ENCODE peak calls at places on chromosome 18, in six cellular contexts. Y, F, T, D, B and R are unnamed samples.

GRCh38 chr18:6876646-6877045 is 147.1 kb downstream of the ARHGAP28 start:
- DNase-seq in D (no peak), T (no peak), B (no peak), Y (peak; percentile 18), F (no peak), R (no peak)

GRCh38 chr18:61724532-61724931 is 168.3 kb downstream of the RNF152 start:
- DNase-seq in F (no peak), T (no peak), D (no peak), B (no peak), Y (no peak), R (no peak)

GRCh38 chr18:33957705-33958104 is 267.0 kb downstream of the NOL4 start:
- DNase-seq in F (no peak), B (no peak), Y (no peak), D (no peak), T (no peak), R (no peak)

GRCh38 chr18:31977270-31977872 is 34.4 kb upstream of the TRAPPC8 start:
- DNase-seq in F (peak; percentile 89), Y (peak; percentile 66), T (no peak), B (no peak), D (no peak), R (no peak)

GRCh38 chr18:42977982-42978595 is 137.4 kb downstream of the RIT2 start:
- DNase-seq in D (no peak), B (no peak), Y (no peak), F (no peak), T (no peak), R (no peak)

GRCh38 chr18:48542513-48543181 is 3.8 kb downstream of the CTIF start:
- DNase-seq in B (no peak), D (no peak), Y (no peak), F (peak; percentile 50), T (no peak), R (no peak)

GRCh38 chr18:51342815-51343214 is 145.3 kb upstream of the MEX3C start:
- DNase-seq in B (no peak), T (no peak), F (no peak), Y (peak; percentile 80), D (no peak), R (no peak)

GRCh38 chr18:28961669-28962228 is 784.8 kb upstream of the CDH2 start:
- DNase-seq in Y (peak; percentile 36), D (no peak), B (no peak), F (peak; percentile 84), T (no peak), R (no peak)

GRCh38 chr18:80086281-80086680 is 22.8 kb upstream of the ADNP2 start:
- DNase-seq in T (no peak), Y (no peak), B (no peak), D (no peak), F (no peak), R (no peak)

GRCh38 chr18:48859311-48860275 is 91.2 kb downstream of the SMAD7 start:
- DNase-seq in B (no peak), D (no peak), F (peak; percentile 61), T (peak; percentile 51), Y (no peak), R (peak; percentile 66)

GRCh38 chr18:78975699-78976098 is 3.9 kb upstream of the SALL3 start:
- DNase-seq in Y (no peak), D (no peak), B (no peak), F (no peak), T (no peak), R (no peak)

GRCh38 chr18:78973357-78974083 is 6.1 kb upstream of the SALL3 start:
- DNase-seq in Y (no peak), T (no peak), D (no peak), B (no peak), F (no peak), R (no peak)

GRCh38 chr18:78975282-78975681 is 4.3 kb upstream of the SALL3 start:
- DNase-seq in D (no peak), F (no peak), Y (no peak), T (no peak), B (no peak), R (no peak)

GRCh38 chr18:78972930-78973331 is 6.7 kb upstream of the SALL3 start:
- DNase-seq in F (peak; percentile 40), D (no peak), Y (no peak), T (no peak), B (no peak), R (no peak)

DNA sequence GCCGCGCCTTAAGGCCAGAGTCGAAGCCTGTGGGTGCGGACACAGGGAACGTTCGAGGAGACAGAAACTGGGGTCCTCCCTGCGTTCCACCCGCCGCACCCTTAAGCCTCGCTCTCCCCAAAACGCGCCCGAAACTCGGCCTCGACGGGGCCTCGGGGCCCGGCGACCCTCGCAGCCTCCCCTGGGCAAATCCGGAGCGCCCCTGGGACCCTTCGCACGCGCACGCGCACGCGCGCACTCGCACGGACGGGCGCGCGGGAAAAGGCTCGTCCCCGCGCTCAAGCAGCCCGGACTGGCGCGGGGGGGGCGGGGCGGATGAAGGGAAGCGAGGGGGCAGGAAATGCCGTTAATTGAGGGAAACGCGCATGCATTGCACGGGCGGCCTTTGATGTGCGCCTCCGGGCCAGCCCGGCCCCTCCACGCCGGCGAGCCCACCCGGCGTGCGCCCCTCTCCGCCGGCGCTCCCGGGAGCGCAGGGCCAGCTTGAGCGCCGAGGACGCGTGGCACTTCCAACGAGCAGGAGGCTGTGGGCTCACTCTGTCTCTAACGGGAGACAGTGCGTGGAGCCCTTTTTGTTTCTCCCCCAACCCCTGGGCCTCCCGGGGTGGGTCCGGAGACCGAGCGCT is 5.4 kb upstream of the SALL3 start:
- DNase-seq in F (peak; percentile 63), Y (no peak), T (no peak), D (no peak), B (no peak), R (no peak)
- H3K27me3 ChIP-seq in F (peaks cover 94% of the 10 kb centered on the region), Y (peaks cover 100% of the 10 kb centered on the region), T (peaks cover 72% of the 10 kb centered on the region), D (peaks cover 78% of the 10 kb centered on the region), B (peaks cover 100% of the 10 kb centered on the region), R (peaks cover 98% of the 10 kb centered on the region)

GRCh38 chr18:63202814-63203213 is 116.8 kb downstream of the BCL2 start:
- DNase-seq in Y (no peak), D (no peak), B (no peak), F (no peak), T (no peak), R (no peak)
- H3K27ac ChIP-seq in Y (peak overlapping the region; percentile 63), D (no peak overlapping the region), B (no peak overlapping the region), F (no peak overlapping the region), T (no peak overlapping the region), R (no peak overlapping the region)

DNA sequence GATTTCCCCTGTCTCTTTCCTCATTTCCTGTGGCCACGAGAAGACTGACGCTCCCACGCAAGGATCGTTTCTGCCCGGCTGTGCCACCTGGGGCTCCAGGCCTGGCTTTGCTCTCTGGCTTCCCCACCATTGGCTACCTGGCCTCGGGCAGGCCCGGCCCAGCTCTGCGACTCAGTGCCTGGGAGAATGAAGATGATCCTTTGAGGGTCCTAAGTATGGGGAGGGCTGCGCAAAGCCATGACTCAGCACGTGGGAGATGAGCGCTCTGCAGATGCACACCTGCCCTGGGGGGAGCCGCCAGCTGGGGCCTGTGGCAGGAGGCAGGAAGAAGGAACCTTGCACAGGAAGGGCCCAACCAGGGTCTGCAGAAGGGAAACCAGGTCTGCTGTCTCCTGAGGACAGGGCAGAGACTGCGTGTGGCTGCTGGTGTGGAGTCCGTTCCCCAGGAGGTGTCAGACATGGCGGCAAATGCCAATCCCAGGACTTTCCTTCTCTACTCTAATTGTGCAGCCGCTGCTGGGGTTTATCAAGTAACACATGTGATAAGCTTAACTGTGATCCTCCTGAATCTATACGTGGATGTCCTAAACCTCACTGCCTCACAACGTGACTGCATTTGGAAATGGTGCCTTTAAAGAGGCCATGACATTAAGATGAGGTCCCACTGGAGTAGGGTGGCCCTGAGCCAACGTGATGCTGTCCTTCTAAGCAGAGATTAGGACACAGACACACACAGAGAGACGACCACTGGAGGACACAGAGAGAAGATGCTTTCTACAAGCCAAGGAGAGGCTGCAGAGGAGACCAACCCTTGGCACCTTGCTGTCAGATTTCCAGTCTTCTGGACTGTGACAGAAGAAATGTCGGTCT is 32.8 kb downstream of the MBP start:
- DNase-seq in T (no peak), Y (no peak), D (no peak), F (no peak), B (no peak), R (no peak)
- H3K36me3 ChIP-seq in T (no peaks in the 10 kb centered on the region), Y (no peaks in the 10 kb centered on the region), D (no peaks in the 10 kb centered on the region), F (no peaks in the 10 kb centered on the region), B (no peaks in the 10 kb centered on the region), R (peaks cover 13% of the 10 kb centered on the region)

GRCh38 chr18:75378674-75379315 is 48.7 kb downstream of the SMIM21 start:
- DNase-seq in F (peak; percentile 25), T (no peak), D (no peak), B (no peak), Y (no peak), R (no peak)
- H3K27me3 ChIP-seq in F (no peaks in the 10 kb centered on the region), T (no peaks in the 10 kb centered on the region), D (no peaks in the 10 kb centered on the region), B (no peaks in the 10 kb centered on the region), Y (no peaks in the 10 kb centered on the region), R (no peaks in the 10 kb centered on the region)

DNA sequence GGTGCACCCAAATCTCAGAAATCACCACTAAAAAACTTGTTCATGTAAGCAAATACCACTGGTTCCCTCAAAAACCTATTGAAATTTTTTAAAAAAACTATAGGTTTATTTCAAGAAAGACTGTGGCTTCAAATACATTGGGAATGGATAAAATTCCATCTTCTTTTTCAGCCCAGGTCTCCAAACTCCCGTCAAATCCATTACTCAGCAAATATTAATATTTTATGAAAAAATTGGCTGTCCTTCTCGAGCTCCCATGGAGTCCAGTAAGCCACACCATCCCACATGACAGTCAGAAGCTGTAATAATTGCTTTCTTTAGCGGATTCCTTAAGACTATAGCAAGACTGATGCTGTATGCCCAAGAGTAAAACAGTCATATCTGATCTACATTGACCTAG is 204.4 kb upstream of the DOK6 start:
- DNase-seq in D (no peak), Y (no peak), B (no peak), F (no peak), T (no peak), R (no peak)
- H3K27ac ChIP-seq in D (no peak overlapping the region), Y (no peak overlapping the region), B (no peak overlapping the region), F (no peak overlapping the region), T (no peak overlapping the region), R (no peak overlapping the region)

GRCh38 chr18:23524213-23524707 is 20.9 kb downstream of the RMC1 start:
- DNase-seq in T (no peak), F (no peak), Y (no peak), D (no peak), B (no peak), R (no peak)

GRCh38 chr18:23529597-23529996 is 26.3 kb downstream of the RMC1 start:
- DNase-seq in B (no peak), T (no peak), Y (no peak), D (no peak), F (no peak), R (no peak)

GRCh38 chr18:23523429-23524212 is 20.3 kb downstream of the RMC1 start:
- DNase-seq in Y (no peak), D (no peak), T (no peak), B (no peak), F (no peak), R (no peak)

GRCh38 chr18:23528580-23529472 is 25.5 kb downstream of the RMC1 start:
- DNase-seq in T (peak; percentile 58), B (peak; percentile 52), D (no peak), F (no peak), Y (peak; percentile 44), R (peak; percentile 71)

GRCh38 chr18:23526516-23527063 is 23.3 kb downstream of the RMC1 start:
- DNase-seq in D (no peak), B (no peak), Y (no peak), F (no peak), T (no peak), R (no peak)
- H3K36me3 ChIP-seq in D (peaks cover 87% of the 10 kb centered on the region), B (peaks cover 99% of the 10 kb centered on the region), Y (peaks cover 29% of the 10 kb centered on the region), F (peaks cover 43% of the 10 kb centered on the region), T (no peaks in the 10 kb centered on the region), R (peaks cover 99% of the 10 kb centered on the region)

GRCh38 chr18:78957140-78957539 is 22.5 kb upstream of the SALL3 start:
- DNase-seq in F (no peak), D (no peak), Y (no peak), B (no peak), T (no peak), R (no peak)
- H3K27me3 ChIP-seq in F (no peaks in the 10 kb centered on the region), D (no peaks in the 10 kb centered on the region), Y (no peaks in the 10 kb centered on the region), B (peaks cover 23% of the 10 kb centered on the region), T (no peaks in the 10 kb centered on the region), R (no peaks in the 10 kb centered on the region)

GRCh38 chr18:3985664-3986063 is 469.4 kb downstream of the DLGAP1 start:
- DNase-seq in D (no peak), B (no peak), F (no peak), Y (peak; percentile 8), T (no peak), R (no peak)
- H3K27ac ChIP-seq in D (no peak overlapping the region), B (no peak overlapping the region), F (no peak overlapping the region), Y (no peak overlapping the region), T (no peak overlapping the region), R (no peak overlapping the region)